ENCODE peak calls at places on chromosomes 12 and 14, in ten cellular contexts. One of them, this sample, is unnamed.

GRCh38 chr12:122996621-122997342 is 16.3 kb downstream of the ARL6IP4 start:
- DNase-seq in HCT116: no peak
- DNase-seq in astrocyte of the cerebellum: no peak
- DNase-seq in lower lobe of right lung: no peak
- DNase-seq in CD8-positive, alpha-beta T cell: no peak
- DNase-seq in fibroblast of lung: no peak
- DNase-seq in mesendoderm: no peak
- DNase-seq in upper lobe of left lung: no peak
- DNase-seq in upper lobe of right lung: no peak
- DNase-seq in dorsolateral prefrontal cortex: no peak
- DNase-seq in this sample: no peak

GRCh38 chr12:68495666-68496065 is 115.0 kb upstream of the RAP1B start:
- DNase-seq in mesendoderm: no peak
- DNase-seq in astrocyte of the cerebellum: no peak
- DNase-seq in CD8-positive, alpha-beta T cell: no peak
- DNase-seq in lower lobe of right lung: no peak
- DNase-seq in dorsolateral prefrontal cortex: no peak
- DNase-seq in fibroblast of lung: peak; percentile 81
- DNase-seq in upper lobe of right lung: no peak
- DNase-seq in upper lobe of left lung: no peak
- DNase-seq in HCT116: no peak
- DNase-seq in this sample: peak; percentile 62

GRCh38 chr12:67593041-67593870 is 55.3 kb upstream of the DYRK2 start:
- DNase-seq in CD8-positive, alpha-beta T cell: no peak
- DNase-seq in upper lobe of right lung: no peak
- DNase-seq in mesendoderm: peak; percentile 50
- DNase-seq in fibroblast of lung: peak; percentile 52
- DNase-seq in upper lobe of left lung: peak; percentile 65
- DNase-seq in lower lobe of right lung: no peak
- DNase-seq in dorsolateral prefrontal cortex: no peak
- DNase-seq in astrocyte of the cerebellum: no peak
- DNase-seq in HCT116: peak; percentile 87
- DNase-seq in this sample: no peak

GRCh38 chr14:68318788-68319187 is 474.1 kb downstream of the ZFP36L1 start:
- DNase-seq in upper lobe of right lung: no peak
- DNase-seq in HCT116: no peak
- DNase-seq in astrocyte of the cerebellum: no peak
- DNase-seq in mesendoderm: no peak
- DNase-seq in CD8-positive, alpha-beta T cell: no peak
- DNase-seq in upper lobe of left lung: no peak
- DNase-seq in fibroblast of lung: no peak
- DNase-seq in dorsolateral prefrontal cortex: no peak
- DNase-seq in lower lobe of right lung: no peak
- DNase-seq in this sample: no peak

GRCh38 chr14:101925152-101925551 is 39.2 kb upstream of the DYNC1H1 start:
- DNase-seq in HCT116: no peak
- DNase-seq in astrocyte of the cerebellum: no peak
- DNase-seq in lower lobe of right lung: no peak
- DNase-seq in fibroblast of lung: no peak
- DNase-seq in upper lobe of left lung: no peak
- DNase-seq in CD8-positive, alpha-beta T cell: no peak
- DNase-seq in upper lobe of right lung: no peak
- DNase-seq in dorsolateral prefrontal cortex: no peak
- DNase-seq in mesendoderm: no peak
- DNase-seq in this sample: no peak

GRCh38 chr12:31821484-31821883 is 92.7 kb upstream of the AMN1 start:
- DNase-seq in HCT116: no peak
- DNase-seq in dorsolateral prefrontal cortex: no peak
- DNase-seq in CD8-positive, alpha-beta T cell: no peak
- DNase-seq in upper lobe of left lung: no peak
- DNase-seq in mesendoderm: no peak
- DNase-seq in lower lobe of right lung: no peak
- DNase-seq in upper lobe of right lung: no peak
- DNase-seq in fibroblast of lung: no peak
- DNase-seq in astrocyte of the cerebellum: no peak
- DNase-seq in this sample: no peak

GRCh38 chr14:27389402-27389801 is 791.6 kb upstream of the NOVA1 start:
- DNase-seq in upper lobe of right lung: no peak
- DNase-seq in mesendoderm: no peak
- DNase-seq in lower lobe of right lung: no peak
- DNase-seq in HCT116: no peak
- DNase-seq in dorsolateral prefrontal cortex: no peak
- DNase-seq in CD8-positive, alpha-beta T cell: no peak
- DNase-seq in upper lobe of left lung: no peak
- DNase-seq in fibroblast of lung: peak; percentile 76
- DNase-seq in astrocyte of the cerebellum: no peak
- DNase-seq in this sample: no peak

GRCh38 chr14:93318927-93319326 is 13.9 kb downstream of the BTBD7 start:
- DNase-seq in CD8-positive, alpha-beta T cell: no peak
- DNase-seq in dorsolateral prefrontal cortex: no peak
- DNase-seq in fibroblast of lung: peak; percentile 47
- DNase-seq in mesendoderm: no peak
- DNase-seq in upper lobe of right lung: no peak
- DNase-seq in HCT116: no peak
- DNase-seq in astrocyte of the cerebellum: no peak
- DNase-seq in upper lobe of left lung: no peak
- DNase-seq in lower lobe of right lung: no peak
- DNase-seq in this sample: no peak

GRCh38 chr12:2813214-2813554 is 716 bp downstream of the ITFG2 start:
- DNase-seq in fibroblast of lung: no peak
- DNase-seq in lower lobe of right lung: no peak
- DNase-seq in CD8-positive, alpha-beta T cell: no peak
- DNase-seq in upper lobe of right lung: no peak
- DNase-seq in astrocyte of the cerebellum: no peak
- DNase-seq in mesendoderm: no peak
- DNase-seq in dorsolateral prefrontal cortex: no peak
- DNase-seq in HCT116: no peak
- DNase-seq in upper lobe of left lung: no peak
- DNase-seq in this sample: no peak

GRCh38 chr14:26867171-26867757 is 269.4 kb upstream of the NOVA1 start:
- DNase-seq in lower lobe of right lung: no peak
- DNase-seq in upper lobe of left lung: no peak
- DNase-seq in CD8-positive, alpha-beta T cell: no peak
- DNase-seq in HCT116: no peak
- DNase-seq in fibroblast of lung: peak; percentile 60
- DNase-seq in dorsolateral prefrontal cortex: peak; percentile 19
- DNase-seq in astrocyte of the cerebellum: no peak
- DNase-seq in upper lobe of right lung: no peak
- DNase-seq in mesendoderm: peak; percentile 54
- DNase-seq in this sample: no peak

GRCh38 chr14:23460960-23461359 is 8.5 kb upstream of the NGDN start:
- DNase-seq in astrocyte of the cerebellum: no peak
- DNase-seq in upper lobe of right lung: no peak
- DNase-seq in fibroblast of lung: no peak
- DNase-seq in HCT116: no peak
- DNase-seq in mesendoderm: peak; percentile 27
- DNase-seq in upper lobe of left lung: no peak
- DNase-seq in lower lobe of right lung: no peak
- DNase-seq in dorsolateral prefrontal cortex: no peak
- DNase-seq in CD8-positive, alpha-beta T cell: no peak
- DNase-seq in this sample: no peak

GRCh38 chr12:114916124-114916523 is 232.1 kb upstream of the TBX3 start:
- DNase-seq in dorsolateral prefrontal cortex: no peak
- DNase-seq in lower lobe of right lung: no peak
- DNase-seq in HCT116: no peak
- DNase-seq in CD8-positive, alpha-beta T cell: no peak
- DNase-seq in astrocyte of the cerebellum: no peak
- DNase-seq in upper lobe of right lung: no peak
- DNase-seq in upper lobe of left lung: no peak
- DNase-seq in mesendoderm: no peak
- DNase-seq in fibroblast of lung: peak; percentile 73
- DNase-seq in this sample: peak; percentile 31

GRCh38 chr14:99809376-99809775 is 16.2 kb downstream of the EML1 start:
- DNase-seq in mesendoderm: no peak
- DNase-seq in CD8-positive, alpha-beta T cell: no peak
- DNase-seq in dorsolateral prefrontal cortex: peak; percentile 38
- DNase-seq in upper lobe of left lung: no peak
- DNase-seq in fibroblast of lung: peak; percentile 25
- DNase-seq in upper lobe of right lung: no peak
- DNase-seq in astrocyte of the cerebellum: no peak
- DNase-seq in lower lobe of right lung: no peak
- DNase-seq in HCT116: no peak
- DNase-seq in this sample: peak; percentile 33

DNA sequence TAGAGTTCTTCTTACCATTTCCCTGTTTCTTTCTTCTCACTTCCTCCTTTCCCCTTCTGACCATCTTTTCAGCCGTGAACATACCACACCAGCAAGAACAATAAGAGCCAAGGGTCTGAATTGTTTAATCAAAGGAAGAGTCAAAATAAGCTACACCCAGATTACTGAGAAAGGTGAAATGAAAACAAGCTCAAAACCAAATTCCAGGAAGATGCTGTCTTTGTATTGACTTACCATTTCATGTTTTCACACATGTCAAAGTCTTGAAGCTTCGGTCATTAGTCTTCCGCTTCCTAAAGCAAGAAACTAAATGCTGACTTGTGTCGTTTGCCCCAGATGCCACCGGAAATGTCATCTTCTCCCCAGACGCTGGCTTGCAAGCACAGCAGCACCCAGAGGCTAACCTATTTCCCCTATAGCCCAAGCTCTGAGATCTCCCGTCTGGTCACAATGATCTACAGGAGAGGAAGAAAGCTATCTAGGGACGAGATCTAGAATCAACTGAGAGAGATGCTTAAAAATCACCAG is 136.5 kb upstream of the AMIGO2 start:
- DNase-seq in mesendoderm: no peak
- DNase-seq in upper lobe of left lung: peak; percentile 75
- DNase-seq in astrocyte of the cerebellum: no peak
- DNase-seq in CD8-positive, alpha-beta T cell: peak; percentile 75
- DNase-seq in lower lobe of right lung: peak; percentile 60
- DNase-seq in upper lobe of right lung: no peak
- DNase-seq in HCT116: no peak
- DNase-seq in fibroblast of lung: no peak
- DNase-seq in dorsolateral prefrontal cortex: no peak
- DNase-seq in this sample: no peak
- H3K4me3 ChIP-seq in mesendoderm: no peak overlapping the region
- H3K4me3 ChIP-seq in upper lobe of left lung: peak overlapping the region; percentile 35
- H3K4me3 ChIP-seq in astrocyte of the cerebellum: no peak overlapping the region
- H3K4me3 ChIP-seq in CD8-positive, alpha-beta T cell: peak overlapping the region; percentile 80
- H3K4me3 ChIP-seq in lower lobe of right lung: peak overlapping the region; percentile 40
- H3K4me3 ChIP-seq in upper lobe of right lung: peak overlapping the region; percentile 41
- H3K4me3 ChIP-seq in HCT116: no peak overlapping the region
- H3K4me3 ChIP-seq in fibroblast of lung: no peak overlapping the region
- H3K4me3 ChIP-seq in dorsolateral prefrontal cortex: no peak overlapping the region
- H3K4me3 ChIP-seq in this sample: no peak overlapping the region

GRCh38 chr12:124126950-124127349 is 153.9 kb downstream of the ZNF664 start:
- DNase-seq in upper lobe of left lung: no peak
- DNase-seq in upper lobe of right lung: no peak
- DNase-seq in astrocyte of the cerebellum: no peak
- DNase-seq in mesendoderm: no peak
- DNase-seq in dorsolateral prefrontal cortex: no peak
- DNase-seq in HCT116: no peak
- DNase-seq in CD8-positive, alpha-beta T cell: no peak
- DNase-seq in lower lobe of right lung: no peak
- DNase-seq in fibroblast of lung: peak; percentile 27
- DNase-seq in this sample: no peak
- H3K4me3 ChIP-seq in upper lobe of left lung: no peak overlapping the region
- H3K4me3 ChIP-seq in upper lobe of right lung: no peak overlapping the region
- H3K4me3 ChIP-seq in astrocyte of the cerebellum: no peak overlapping the region
- H3K4me3 ChIP-seq in mesendoderm: no peak overlapping the region
- H3K4me3 ChIP-seq in dorsolateral prefrontal cortex: no peak overlapping the region
- H3K4me3 ChIP-seq in HCT116: no peak overlapping the region
- H3K4me3 ChIP-seq in CD8-positive, alpha-beta T cell: no peak overlapping the region
- H3K4me3 ChIP-seq in lower lobe of right lung: no peak overlapping the region
- H3K4me3 ChIP-seq in fibroblast of lung: no peak overlapping the region
- H3K4me3 ChIP-seq in this sample: no peak overlapping the region

GRCh38 chr12:53624956-53625355 is 1.2 kb downstream of the ATF7 start:
- DNase-seq in lower lobe of right lung: no peak
- DNase-seq in astrocyte of the cerebellum: no peak
- DNase-seq in upper lobe of right lung: no peak
- DNase-seq in dorsolateral prefrontal cortex: no peak
- DNase-seq in upper lobe of left lung: no peak
- DNase-seq in mesendoderm: no peak
- DNase-seq in fibroblast of lung: no peak
- DNase-seq in HCT116: no peak
- DNase-seq in CD8-positive, alpha-beta T cell: no peak
- DNase-seq in this sample: no peak

GRCh38 chr12:53623986-53624385 is 2.2 kb downstream of the ATF7 start:
- DNase-seq in fibroblast of lung: peak; percentile 69
- DNase-seq in HCT116: no peak
- DNase-seq in mesendoderm: no peak
- DNase-seq in astrocyte of the cerebellum: peak; percentile 42
- DNase-seq in upper lobe of right lung: no peak
- DNase-seq in dorsolateral prefrontal cortex: no peak
- DNase-seq in CD8-positive, alpha-beta T cell: no peak
- DNase-seq in upper lobe of left lung: no peak
- DNase-seq in lower lobe of right lung: no peak
- DNase-seq in this sample: peak; percentile 39

GRCh38 chr12:53623526-53623925 is 2.7 kb downstream of the ATF7 start:
- DNase-seq in lower lobe of right lung: no peak
- DNase-seq in CD8-positive, alpha-beta T cell: no peak
- DNase-seq in fibroblast of lung: peak; percentile 62
- DNase-seq in astrocyte of the cerebellum: peak; percentile 22
- DNase-seq in mesendoderm: no peak
- DNase-seq in upper lobe of left lung: peak; percentile 31
- DNase-seq in dorsolateral prefrontal cortex: no peak
- DNase-seq in upper lobe of right lung: no peak
- DNase-seq in HCT116: no peak
- DNase-seq in this sample: peak; percentile 36

GRCh38 chr12:53625373-53625945 is 723 bp downstream of the ATF7 start:
- DNase-seq in lower lobe of right lung: no peak
- DNase-seq in astrocyte of the cerebellum: no peak
- DNase-seq in CD8-positive, alpha-beta T cell: no peak
- DNase-seq in upper lobe of left lung: no peak
- DNase-seq in HCT116: no peak
- DNase-seq in fibroblast of lung: no peak
- DNase-seq in upper lobe of right lung: no peak
- DNase-seq in dorsolateral prefrontal cortex: no peak
- DNase-seq in mesendoderm: no peak
- DNase-seq in this sample: no peak

DNA sequence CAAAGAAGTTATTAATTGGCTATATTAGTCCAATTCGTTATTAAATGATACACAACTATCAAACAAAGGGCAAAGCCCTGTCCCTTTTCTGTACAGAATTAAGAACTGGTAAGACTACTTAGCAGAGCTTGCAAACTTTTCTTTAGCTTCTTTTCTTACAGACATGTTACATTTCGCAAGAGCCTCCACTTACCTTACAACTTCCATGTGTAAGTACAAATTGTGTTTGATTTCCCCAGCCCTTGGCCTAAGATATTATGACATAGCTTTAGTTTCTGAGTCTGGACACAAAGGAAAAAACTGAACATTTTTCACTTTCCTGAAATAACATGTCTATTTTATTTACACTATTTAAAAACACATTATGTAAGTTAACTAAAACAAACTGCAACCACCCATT is 1.7 kb downstream of the ATF7 start:
- DNase-seq in upper lobe of left lung: no peak
- DNase-seq in upper lobe of right lung: no peak
- DNase-seq in mesendoderm: no peak
- DNase-seq in astrocyte of the cerebellum: no peak
- DNase-seq in fibroblast of lung: peak; percentile 20
- DNase-seq in HCT116: no peak
- DNase-seq in CD8-positive, alpha-beta T cell: no peak
- DNase-seq in dorsolateral prefrontal cortex: no peak
- DNase-seq in lower lobe of right lung: no peak
- DNase-seq in this sample: no peak
- H3K4me3 ChIP-seq in upper lobe of left lung: peak overlapping the region; percentile 68
- H3K4me3 ChIP-seq in upper lobe of right lung: peak overlapping the region; percentile 71
- H3K4me3 ChIP-seq in mesendoderm: no peak overlapping the region
- H3K4me3 ChIP-seq in astrocyte of the cerebellum: peak overlapping the region; percentile 68
- H3K4me3 ChIP-seq in fibroblast of lung: peak overlapping the region; percentile 72
- H3K4me3 ChIP-seq in HCT116: no peak overlapping the region
- H3K4me3 ChIP-seq in CD8-positive, alpha-beta T cell: no peak overlapping the region
- H3K4me3 ChIP-seq in dorsolateral prefrontal cortex: peak overlapping the region; percentile 64
- H3K4me3 ChIP-seq in lower lobe of right lung: peak overlapping the region; percentile 67
- H3K4me3 ChIP-seq in this sample: peak overlapping the region; percentile 84

GRCh38 chr12:56078427-56078826 is 1.5 kb upstream of the ERBB3 start:
- DNase-seq in upper lobe of right lung: no peak
- DNase-seq in CD8-positive, alpha-beta T cell: no peak
- DNase-seq in dorsolateral prefrontal cortex: no peak
- DNase-seq in HCT116: no peak
- DNase-seq in upper lobe of left lung: no peak
- DNase-seq in astrocyte of the cerebellum: no peak
- DNase-seq in lower lobe of right lung: no peak
- DNase-seq in mesendoderm: no peak
- DNase-seq in fibroblast of lung: no peak
- DNase-seq in this sample: no peak
- H3K4me3 ChIP-seq in upper lobe of right lung: no peak overlapping the region
- H3K4me3 ChIP-seq in CD8-positive, alpha-beta T cell: no peak overlapping the region
- H3K4me3 ChIP-seq in dorsolateral prefrontal cortex: no peak overlapping the region
- H3K4me3 ChIP-seq in HCT116: peak overlapping the region; percentile 70
- H3K4me3 ChIP-seq in upper lobe of left lung: no peak overlapping the region
- H3K4me3 ChIP-seq in astrocyte of the cerebellum: no peak overlapping the region
- H3K4me3 ChIP-seq in lower lobe of right lung: no peak overlapping the region
- H3K4me3 ChIP-seq in mesendoderm: no peak overlapping the region
- H3K4me3 ChIP-seq in fibroblast of lung: no peak overlapping the region
- H3K4me3 ChIP-seq in this sample: no peak overlapping the region